ENCODE peak calls at places on chromosomes 2 and 18, in five cellular contexts. Y is kidney, N is uterus, D is IMR-90, B is spleen. K is an unnamed sample. For H3K4me1, the result is how much of the 10 kb centered on the place peaks cover.

GRCh38 chr18:48777737-48778111 is 173.0 kb downstream of the SMAD7 start:
- DNase-seq in B (no peak), N (no peak), D (no peak), Y (peak), K (peak)

GRCh38 chr2:42169869-42170465 is 814 bp downstream of the EML4 start:
- DNase-seq in N (no peak), B (no peak), Y (no peak), D (peak), K (no peak)

GRCh38 chr2:23658466-23658942 is 268.4 kb downstream of the ATAD2B start:
- DNase-seq in B (no peak), N (no peak), Y (peak), D (peak), K (no peak)

GRCh38 chr2:202033317-202034248 is at the start of gene FZD7:
- DNase-seq in D (peak), Y (peak), B (peak), N (peak), K (peak)

GRCh38 chr2:226694142-226694541 is 105.5 kb downstream of the IRS1 start:
- DNase-seq in D (no peak), N (no peak), B (no peak), Y (no peak), K (no peak)

GRCh38 chr2:149101818-149102217 is 63.3 kb downstream of the LYPD6B start:
- DNase-seq in D (no peak), Y (no peak), N (no peak), B (no peak), K (no peak)

GRCh38 chr2:189393440-189394111 is 47.7 kb upstream of the WDR75 start:
- DNase-seq in Y (no peak), B (no peak), D (peak), N (no peak), K (no peak)

GRCh38 chr2:215460682-215461081 is 24.8 kb upstream of the FN1 start:
- DNase-seq in B (no peak), D (peak), N (no peak), Y (no peak), K (no peak)

GRCh38 chr2:8650256-8650655 is 31.6 kb upstream of the ID2 start:
- DNase-seq in D (no peak), N (no peak), Y (peak), B (no peak), K (no peak)

GRCh38 chr18:79578396-79579260 is 101.0 kb upstream of the CTDP1 start:
- DNase-seq in D (no peak), B (peak), Y (peak), N (no peak), K (no peak)

GRCh38 chr2:149314687-149315086 is 15.7 kb upstream of the LYPD6 start:
- DNase-seq in N (no peak), Y (no peak), D (no peak), B (no peak), K (no peak)

GRCh38 chr18:23235860-23236259 is 100.6 kb downstream of the CABLES1 start:
- DNase-seq in D (no peak), Y (no peak), N (no peak), B (peak), K (no peak)

GRCh38 chr18:61992923-61993322 is 100.1 kb upstream of the RNF152 start:
- DNase-seq in N (no peak), B (no peak), D (peak), Y (no peak), K (no peak)

GRCh38 chr18:79611040-79611681 is 68.4 kb upstream of the CTDP1 start:
- DNase-seq in N (peak), B (peak), Y (peak), D (peak), K (peak)

GRCh38 chr18:76490701-76491171 is 4.3 kb downstream of the ZNF516 start:
- DNase-seq in Y (peak), B (peak), N (peak), D (peak), K (no peak)

GRCh38 chr2:233380132-233381012 is 26.1 kb downstream of the DGKD start:
- DNase-seq in B (no peak), Y (no peak), D (peak), N (no peak), K (no peak)

GRCh38 chr2:70043252-70043875 is 43.9 kb upstream of the PCBP1 start:
- DNase-seq in D (no peak), Y (no peak), B (peak), N (no peak), K (no peak)

GRCh38 chr2:207600211-207600610 is 25.0 kb downstream of the METTL21A start:
- DNase-seq in D (peak), Y (no peak), B (no peak), N (no peak), K (no peak)

GRCh38 chr2:15840173-15840572 is 100.2 kb upstream of the MYCN start:
- DNase-seq in N (no peak), D (no peak), B (no peak), Y (no peak), K (no peak)

GRCh38 chr2:16104345-16105177 is 164.2 kb downstream of the MYCN start:
- DNase-seq in N (no peak), Y (no peak), B (no peak), D (no peak), K (no peak)

GRCh38 chr2:119283873-119284331 is 60.3 kb downstream of the STEAP3 start:
- DNase-seq in N (no peak), D (peak), B (no peak), Y (peak), K (peak)

GRCh38 chr18:55777666-55778304 is 189.8 kb upstream of the TCF4 start:
- DNase-seq in D (no peak), B (no peak), Y (no peak), N (no peak), K (no peak)

GRCh38 chr2:241199897-241200821 is 11.7 kb downstream of the ANO7 start:
- DNase-seq in N (no peak), B (no peak), D (no peak), Y (no peak), K (no peak)

GRCh38 chr2:43612944-43613343 is 17.1 kb upstream of the THADA start:
- DNase-seq in B (no peak), Y (no peak), N (peak), D (no peak), K (no peak)

GRCh38 chr2:94872088-94872618 is 923 bp downstream of the TEKT4 start:
- DNase-seq in Y (peak), B (peak), D (no peak), N (no peak), K (no peak)

GRCh38 chr2:226772389-226773179 is 27.0 kb downstream of the IRS1 start:
- DNase-seq in D (peak), B (no peak), N (no peak), Y (no peak), K (no peak)

GRCh38 chr18:54939375-54939917 is 19.8 kb downstream of the CCDC68 start:
- DNase-seq in Y (no peak), N (no peak), D (no peak), B (no peak), K (no peak)

GRCh38 chr2:75065402-75066008 is 107.1 kb downstream of the POLE4 start:
- DNase-seq in Y (no peak), N (no peak), B (no peak), D (peak), K (no peak)

GRCh38 chr2:59458862-59459261 is 1094.6 kb downstream of the BCL11A start:
- DNase-seq in Y (no peak), N (no peak), B (no peak), D (no peak), K (no peak)

GRCh38 chr2:143575340-143575739 is 446.1 kb downstream of the ARHGAP15 start:
- DNase-seq in D (peak), Y (no peak), N (no peak), B (no peak), K (no peak)

GRCh38 chr2:65514555-65515195 is 82.3 kb upstream of the SPRED2 start:
- DNase-seq in Y (no peak), N (no peak), D (peak), B (no peak), K (no peak)

GRCh38 chr2:85253890-85254289 is 73.9 kb downstream of the TGOLN2 start:
- DNase-seq in D (no peak), Y (no peak), B (peak), N (no peak), K (no peak)
- H3K27ac ChIP-seq in D (no peak), Y (no peak), B (no peak), N (no peak), K (no peak)

DNA sequence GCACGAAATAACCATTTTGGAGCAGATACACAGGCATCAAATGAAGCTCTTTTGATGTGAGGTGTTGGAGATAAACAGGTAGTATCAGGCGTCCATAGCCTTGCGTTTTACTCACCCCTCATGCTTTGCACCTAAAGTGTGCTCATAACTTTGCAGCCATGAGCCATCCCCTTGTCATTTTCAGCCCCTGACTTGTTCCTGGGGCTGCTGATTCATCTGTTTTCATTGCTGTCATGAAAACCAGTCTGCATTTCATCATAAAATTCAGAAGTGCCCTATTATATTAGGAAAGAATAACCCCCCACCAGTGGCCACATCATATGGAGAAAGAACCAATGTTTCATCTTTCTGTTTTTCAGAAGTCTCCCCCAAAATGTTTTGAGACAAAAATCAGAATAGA is 329.7 kb upstream of the NRP2 start:
- DNase-seq in B (no peak), D (peak), Y (no peak), N (no peak), K (no peak)
- H3K4me3 ChIP-seq in B (no peak), D (no peak), Y (no peak), N (no peak), K (no peak)

DNA sequence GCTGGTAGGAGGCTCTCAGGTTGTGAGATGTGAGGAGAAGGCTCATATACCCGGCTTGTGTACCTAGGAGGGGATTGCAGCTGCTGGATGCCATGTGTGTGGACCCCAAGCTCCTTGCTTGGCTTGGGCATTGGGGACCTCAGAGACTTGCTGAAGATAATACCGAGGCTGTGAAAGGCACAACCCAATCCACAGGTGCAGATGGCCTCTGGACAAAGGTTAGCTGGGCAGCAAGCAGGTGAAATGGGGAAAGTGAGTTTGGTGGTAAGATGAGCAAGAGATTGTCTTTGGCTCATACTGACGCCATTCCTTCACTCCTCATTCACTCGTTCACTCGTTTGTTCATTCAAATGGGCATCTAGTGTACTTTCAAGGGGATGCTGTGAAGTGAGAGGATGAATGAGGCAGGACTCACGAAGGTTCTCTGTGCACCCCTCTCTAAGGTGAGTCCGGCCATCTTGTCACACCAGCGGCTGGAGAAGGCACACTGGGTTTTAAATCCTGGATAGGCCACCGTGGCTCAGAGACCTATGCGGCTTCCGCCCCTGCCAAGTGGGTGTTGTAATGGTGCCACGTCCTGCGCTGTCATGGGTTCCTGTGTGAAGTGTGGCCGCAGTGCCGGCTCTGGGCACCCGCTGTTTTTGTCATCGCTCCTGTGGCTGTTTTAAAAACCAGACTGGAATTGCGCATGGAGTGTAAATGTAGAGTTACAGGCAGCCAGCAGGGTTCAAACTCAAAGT is 13.7 kb downstream of the FBLN7 start:
- DNase-seq in B (no peak), Y (peak), N (no peak), D (no peak), K (peak)
- H3K4me1 ChIP-seq in B (under half), Y (under half), N (under half), D (under half), K (under half)

GRCh38 chr2:28412625-28413151 is 20.0 kb downstream of the FOSL2 start:
- DNase-seq in D (no peak), B (peak), Y (no peak), N (no peak), K (no peak)
- H3K27ac ChIP-seq in D (no peak), B (peak), Y (no peak), N (no peak), K (no peak)

DNA sequence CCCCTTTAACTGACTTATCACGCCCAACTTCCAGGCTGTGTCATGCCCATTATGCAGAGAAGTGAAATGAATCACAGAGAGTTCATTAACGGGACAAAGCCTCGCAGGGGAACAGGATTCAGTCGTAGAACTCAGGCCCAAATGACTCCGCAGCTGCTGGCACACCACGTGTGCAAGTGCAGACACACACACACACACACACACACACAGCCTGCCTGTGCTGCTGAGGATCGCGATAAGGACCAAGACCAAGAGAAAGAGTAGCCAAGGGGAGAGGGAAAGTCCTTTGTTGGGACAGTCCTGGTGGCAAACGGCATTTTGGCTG is 90.0 kb upstream of the TAF1B start:
- DNase-seq in N (no peak), B (no peak), D (peak), Y (peak), K (peak)
- H3K4me3 ChIP-seq in N (no peak), B (no peak), D (no peak), Y (no peak), K (no peak)

GRCh38 chr18:11860594-11861450 is 9.6 kb downstream of the CHMP1B start:
- DNase-seq in D (no peak), Y (no peak), N (no peak), B (peak), K (peak)

GRCh38 chr18:11861583-11862288 is 10.5 kb downstream of the CHMP1B start:
- DNase-seq in N (no peak), Y (no peak), B (peak), D (no peak), K (no peak)

GRCh38 chr18:11859903-11860407 is 8.7 kb downstream of the CHMP1B start:
- DNase-seq in B (peak), D (peak), N (no peak), Y (no peak), K (peak)

GRCh38 chr18:11859282-11859797 is 8.1 kb downstream of the CHMP1B start:
- DNase-seq in D (no peak), N (no peak), Y (no peak), B (peak), K (no peak)

DNA sequence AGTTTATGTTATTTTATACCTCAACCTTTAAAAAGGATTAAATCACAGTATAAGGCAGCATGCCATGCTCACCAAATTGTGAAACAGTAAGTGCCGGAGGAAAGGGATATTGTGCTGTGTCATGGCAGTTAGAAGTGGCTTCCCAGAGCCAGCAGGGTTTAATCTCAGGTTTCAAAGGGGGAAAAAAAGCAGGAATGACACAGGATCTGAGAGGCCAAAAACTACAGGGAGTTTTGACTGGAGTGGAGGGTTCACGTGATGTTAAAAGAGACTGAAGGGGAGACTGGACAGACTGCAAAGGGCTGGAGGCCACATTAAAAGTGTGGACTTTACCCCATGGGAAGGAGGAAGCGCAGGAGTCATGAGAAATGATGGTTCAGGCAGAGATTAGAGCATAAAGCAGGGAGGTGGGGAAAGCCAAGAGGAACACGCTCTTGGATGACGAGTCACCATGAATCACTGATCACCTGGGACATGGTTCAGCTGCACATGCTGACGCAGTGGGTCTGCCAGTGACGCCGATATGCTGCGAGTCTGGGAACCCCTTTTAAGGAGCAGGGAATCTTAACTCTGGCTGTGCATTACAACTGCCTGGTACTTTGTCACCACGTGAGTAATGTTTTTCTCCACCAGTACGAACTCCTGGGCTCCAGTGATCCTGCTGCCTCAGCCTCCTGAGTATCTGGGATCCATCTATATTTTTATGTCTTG is 6.1 kb downstream of the CHMP1B start:
- DNase-seq in Y (no peak), B (peak), N (peak), D (peak), K (peak)
- H3K4me1 ChIP-seq in Y (under half), B (under half), N (under half), D (under half), K (under half)